ENCODE peak calls at places on chromosomes 5 and 9, in seven cellular contexts. D, B, Y, L, M, Z and U are unnamed samples.

GRCh38 chr5:149731332-149731616 is 1.2 kb downstream of the PPARGC1B start:
- DNase-seq in Y (no peak), M (no peak), Z (no peak), D (no peak), L (no peak), B (no peak), U (no peak)

GRCh38 chr9:130448771-130449170 is 4.0 kb downstream of the ASS1 start:
- DNase-seq in Z (no peak), L (no peak), M (no peak), D (no peak), Y (no peak), B (no peak), U (no peak)

GRCh38 chr5:177447611-177448243 is 1.1 kb downstream of the PRR7 start:
- DNase-seq in M (peak), D (peak), L (peak), Z (peak), Y (no peak), B (peak), U (peak)

GRCh38 chr9:6640268-6641072 is 5.1 kb downstream of the GLDC start:
- DNase-seq in B (no peak), L (no peak), Z (no peak), D (no peak), M (no peak), Y (no peak), U (no peak)

GRCh38 chr9:97411789-97412627 is at the start of gene TDRD7:
- DNase-seq in Y (peak), D (peak), Z (peak), L (peak), B (peak), M (peak), U (peak)

GRCh38 chr5:78550891-78551290 is 97.7 kb downstream of the LHFPL2 start:
- DNase-seq in B (no peak), L (no peak), Z (no peak), M (no peak), Y (no peak), D (no peak), U (no peak)

GRCh38 chr9:130426883-130427282 is 17.9 kb upstream of the ASS1 start:
- DNase-seq in B (no peak), L (no peak), Y (no peak), M (peak), Z (no peak), D (no peak), U (no peak)

GRCh38 chr5:149157330-149157729 is 16.0 kb downstream of the ABLIM3 start:
- DNase-seq in Y (no peak), L (no peak), M (no peak), Z (no peak), B (no peak), D (no peak), U (no peak)

GRCh38 chr5:157286761-157287211 is 20.9 kb downstream of the CYFIP2 start:
- DNase-seq in D (no peak), M (no peak), Y (no peak), Z (no peak), B (no peak), L (no peak), U (no peak)